ENCODE peak calls at places on chromosome 7, in six cellular contexts. P, S, X, E, M and K are unnamed samples.

GRCh38 chr7:138000081-138000701 is 1.7 kb downstream of the CREB3L2 start:
- DNase-seq in P (no peak), S (no peak), X (no peak), E (no peak), M (peak), K (peak)

GRCh38 chr7:142391191-142391992 is 133.5 kb upstream of the PRSS58 start:
- DNase-seq in P (peak), S (no peak), X (peak), E (no peak), M (peak), K (no peak)

GRCh38 chr7:25598765-25599164 is 370.5 kb upstream of the NPVF start:
- DNase-seq in P (no peak), S (no peak), X (no peak), E (no peak), M (no peak), K (no peak)

GRCh38 chr7:66630529-66630928 is 1.8 kb downstream of the KCTD7 start:
- DNase-seq in P (no peak), S (no peak), X (no peak), E (no peak), M (no peak), K (no peak)

GRCh38 chr7:128963327-128963757 is 25.6 kb downstream of the IRF5 start:
- DNase-seq in P (no peak), S (no peak), X (no peak), E (no peak), M (no peak), K (no peak)

GRCh38 chr7:75038508-75038907 is 35.1 kb downstream of the RCC1L start:
- DNase-seq in P (no peak), S (no peak), X (no peak), E (no peak), M (no peak), K (no peak)

GRCh38 chr7:8176370-8177081 is 85.4 kb downstream of the ICA1 start:
- DNase-seq in P (peak), S (peak), X (no peak), E (no peak), M (no peak), K (no peak)

GRCh38 chr7:42227523-42227922 is 9.5 kb downstream of the GLI3 start:
- DNase-seq in P (no peak), S (no peak), X (no peak), E (no peak), M (peak), K (no peak)

GRCh38 chr7:5532520-5533335 is 109.1 kb upstream of the TNRC18 start:
- DNase-seq in P (no peak), S (peak), X (no peak), E (peak), M (peak), K (no peak)

GRCh38 chr7:32774411-32774970 is 117.1 kb downstream of the KBTBD2 start:
- DNase-seq in P (no peak), S (no peak), X (no peak), E (no peak), M (no peak), K (peak)

GRCh38 chr7:55206235-55207029 is 158.7 kb upstream of the LANCL2 start:
- DNase-seq in P (no peak), S (no peak), X (no peak), E (no peak), M (no peak), K (no peak)

GRCh38 chr7:73893342-73894101 is 32.6 kb downstream of the TMEM270 start:
- DNase-seq in P (no peak), S (no peak), X (no peak), E (peak), M (no peak), K (no peak)
- H3K27ac ChIP-seq in P (no peak), S (no peak), X (no peak), E (no peak), M (peak), K (peak)

DNA sequence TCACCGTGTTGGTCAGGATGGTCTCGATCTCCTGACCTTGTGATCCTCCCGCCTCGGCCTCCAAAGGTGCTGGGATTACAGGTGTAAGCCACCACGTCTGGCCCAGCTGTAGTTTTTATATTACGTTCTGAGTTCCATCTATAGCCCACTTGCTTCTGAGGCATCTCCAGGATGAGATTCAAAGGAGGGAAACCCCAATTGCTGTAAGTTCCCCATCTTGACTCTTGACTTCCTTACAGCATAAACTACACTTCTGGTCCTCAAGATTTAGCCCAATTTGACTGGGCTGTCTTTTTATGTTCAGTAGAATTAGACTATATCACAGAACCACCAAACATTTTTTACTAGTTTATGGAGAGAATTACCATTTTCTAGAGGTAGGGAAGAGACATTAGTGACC is 44.3 kb downstream of the CCM2 start:
- DNase-seq in P (no peak), S (no peak), X (no peak), E (no peak), M (no peak), K (no peak)
- H3K27ac ChIP-seq in P (no peak), S (no peak), X (no peak), E (no peak), M (no peak), K (no peak)

GRCh38 chr7:80413395-80413955 is 98.4 kb downstream of the GNAT3 start:
- DNase-seq in P (no peak), S (no peak), X (no peak), E (no peak), M (no peak), K (no peak)
- H3K27ac ChIP-seq in P (no peak), S (no peak), X (no peak), E (no peak), M (no peak), K (no peak)

DNA sequence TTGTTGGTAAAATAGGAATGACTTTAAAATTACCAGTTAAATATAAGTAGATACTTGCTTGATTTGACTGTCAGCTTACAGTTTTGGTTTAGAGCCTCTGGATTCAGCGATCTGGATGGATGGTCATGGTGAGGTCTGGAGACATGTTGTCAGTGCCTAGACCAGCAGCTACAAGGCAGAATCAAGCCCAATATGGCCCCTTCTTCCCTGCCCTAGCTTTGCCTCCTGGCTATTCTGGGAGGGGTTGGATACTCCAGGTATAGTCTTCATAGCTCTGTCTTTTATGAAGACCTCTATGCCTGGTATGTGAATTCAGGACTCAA is 166.5 kb upstream of the VIPR2 start:
- DNase-seq in P (no peak), S (no peak), X (no peak), E (no peak), M (no peak), K (no peak)
- H3K27ac ChIP-seq in P (no peak), S (no peak), X (no peak), E (no peak), M (no peak), K (no peak)

GRCh38 chr7:80699030-80699638 is 60.7 kb downstream of the CD36 start:
- DNase-seq in P (no peak), S (no peak), X (peak), E (no peak), M (no peak), K (peak)
- H3K27ac ChIP-seq in P (no peak), S (no peak), X (no peak), E (no peak), M (no peak), K (peak)

GRCh38 chr7:131518626-131519025 is 37.8 kb downstream of the PODXL start:
- DNase-seq in P (no peak), S (no peak), X (no peak), E (no peak), M (no peak), K (no peak)
- H3K27ac ChIP-seq in P (no peak), S (no peak), X (no peak), E (no peak), M (no peak), K (no peak)

GRCh38 chr7:38178695-38179344 is 775 bp downstream of the STARD3NL start:
- DNase-seq in P (no peak), S (no peak), X (no peak), E (no peak), M (no peak), K (no peak)

GRCh38 chr7:38178004-38178694 is at the start of gene STARD3NL:
- DNase-seq in P (peak), S (peak), X (peak), E (peak), M (peak), K (peak)

GRCh38 chr7:38179719-38180333 is 1.8 kb downstream of the STARD3NL start:
- DNase-seq in P (no peak), S (no peak), X (no peak), E (peak), M (no peak), K (no peak)

GRCh38 chr7:38182450-38182849 is 4.4 kb downstream of the STARD3NL start:
- DNase-seq in P (no peak), S (no peak), X (no peak), E (no peak), M (no peak), K (no peak)

GRCh38 chr7:38181111-38181510 is 3.1 kb downstream of the STARD3NL start:
- DNase-seq in P (no peak), S (no peak), X (no peak), E (no peak), M (no peak), K (no peak)
- H3K27ac ChIP-seq in P (no peak), S (peak), X (no peak), E (peak), M (no peak), K (no peak)